ENCODE peak calls at places on chromosomes 7 and 10, in four cellular contexts. T is fibroblast of lung, L is neural progenitor cell, P is A549. G is an unnamed sample.

GRCh38 chr10:23338155-23338828 is 6.3 kb downstream of the C10orf67 start:
- DNase-seq in T (peak; percentile 86), L (peak; percentile 31), P (peak; percentile 21), G (peak; percentile 69)

GRCh38 chr10:110305767-110306451 is 1.2 kb upstream of the SMNDC1 start:
- DNase-seq in T (peak; percentile 90), L (peak; percentile 71), P (peak; percentile 90), G (peak; percentile 33)

GRCh38 chr7:97024209-97025129 is at the start of gene DLX5:
- DNase-seq in T (peak; percentile 15), L (peak; percentile 90), P (peak; percentile 24), G (peak; percentile 17)

GRCh38 chr7:31047282-31047681 is 4.8 kb upstream of the ADCYAP1R1 start:
- DNase-seq in T (no peak), L (no peak), P (no peak), G (no peak)

GRCh38 chr7:46387646-46388045 is 466.6 kb upstream of the IGFBP3 start:
- DNase-seq in T (peak; percentile 73), L (no peak), P (no peak), G (no peak)

GRCh38 chr10:24866615-24867583 is 85.5 kb downstream of the PRTFDC1 start:
- DNase-seq in T (peak; percentile 91), L (no peak), P (peak; percentile 58), G (no peak)

GRCh38 chr10:75545333-75545732 is 113.9 kb downstream of the LRMDA start:
- DNase-seq in T (no peak), L (no peak), P (no peak), G (no peak)

GRCh38 chr7:131845573-131846337 is 289.3 kb upstream of the PODXL start:
- DNase-seq in T (no peak), L (no peak), P (no peak), G (no peak)

GRCh38 chr7:84490661-84491060 is 296.1 kb upstream of the SEMA3A start:
- DNase-seq in T (peak; percentile 55), L (no peak), P (no peak), G (no peak)

GRCh38 chr7:65839846-65840245 is 33.0 kb upstream of the VKORC1L1 start:
- DNase-seq in T (no peak), L (no peak), P (no peak), G (no peak)

GRCh38 chr10:61063035-61063434 is 119.0 kb upstream of the RHOBTB1 start:
- DNase-seq in T (peak; percentile 79), L (no peak), P (peak; percentile 85), G (no peak)

GRCh38 chr7:157306836-157307533 is 29.8 kb upstream of the DNAJB6 start:
- DNase-seq in T (no peak), L (no peak), P (no peak), G (no peak)

GRCh38 chr10:118607768-118608354 is 12.4 kb upstream of the PRLHR start:
- DNase-seq in T (no peak), L (no peak), P (no peak), G (no peak)

GRCh38 chr7:291302-292092 is 1.5 kb downstream of the FOXL3 start:
- DNase-seq in T (peak; percentile 34), L (no peak), P (no peak), G (no peak)

GRCh38 chr10:17348111-17349008 is 106.0 kb downstream of the ST8SIA6 start:
- DNase-seq in T (peak; percentile 94), L (peak; percentile 24), P (peak; percentile 13), G (peak; percentile 36)

GRCh38 chr7:98685541-98685940 is 68.5 kb downstream of the NPTX2 start:
- DNase-seq in T (no peak), L (no peak), P (no peak), G (no peak)

GRCh38 chr10:49592726-49593563 is 17.2 kb upstream of the SLC18A3 start:
- DNase-seq in T (peak; percentile 24), L (peak; percentile 77), P (peak; percentile 62), G (peak; percentile 80)

GRCh38 chr7:92633211-92633906 is 43.2 kb upstream of the FAM133B start:
- DNase-seq in T (peak; percentile 98), L (no peak), P (peak; percentile 79), G (peak; percentile 40)

GRCh38 chr10:69353981-69354635 is 62.6 kb downstream of the TACR2 start:
- DNase-seq in T (no peak), L (no peak), P (no peak), G (no peak)

GRCh38 chr7:7539711-7540110 is 4.0 kb upstream of the COL28A1 start:
- DNase-seq in T (no peak), L (no peak), P (no peak), G (no peak)

GRCh38 chr7:99392659-99393362 is 15.6 kb downstream of the PDAP1 start:
- DNase-seq in T (peak; percentile 58), L (peak; percentile 90), P (no peak), G (no peak)

GRCh38 chr7:67525588-67525987 is 529.0 kb downstream of the TYW1 start:
- DNase-seq in T (no peak), L (no peak), P (no peak), G (no peak)

GRCh38 chr7:28037220-28038010 is 143.2 kb downstream of the JAZF1 start:
- DNase-seq in T (peak; percentile 98), L (no peak), P (peak; percentile 95), G (peak; percentile 48)

GRCh38 chr7:14999331-14999730 is 96.8 kb upstream of the DGKB start:
- DNase-seq in T (no peak), L (no peak), P (no peak), G (no peak)

GRCh38 chr7:2019693-2020511 is 212.8 kb downstream of the MAD1L1 start:
- DNase-seq in T (peak; percentile 94), L (no peak), P (no peak), G (no peak)

GRCh38 chr10:115045516-115045915 is 47.6 kb upstream of the ATRNL1 start:
- DNase-seq in T (no peak), L (no peak), P (no peak), G (no peak)

GRCh38 chr7:158705234-158705890 is 758 bp upstream of the NCAPG2 start:
- DNase-seq in T (no peak), L (peak; percentile 18), P (no peak), G (no peak)

GRCh38 chr7:48140001-48140681 is 31.1 kb upstream of the ABCA13 start:
- DNase-seq in T (peak; percentile 13), L (no peak), P (peak; percentile 82), G (peak; percentile 64)

GRCh38 chr10:74234569-74234968 is 83.5 kb downstream of the ADK start:
- DNase-seq in T (no peak), L (no peak), P (no peak), G (no peak)

GRCh38 chr10:125142946-125143345 is 17.4 kb downstream of the CTBP2 start:
- DNase-seq in T (no peak), L (no peak), P (no peak), G (no peak)

GRCh38 chr7:115019882-115020605 is 98.2 kb downstream of the MDFIC start:
- DNase-seq in T (no peak), L (no peak), P (no peak), G (no peak)

GRCh38 chr10:17756557-17757208 is 4.7 kb downstream of the TMEM236 start:
- DNase-seq in T (no peak), L (no peak), P (peak; percentile 7), G (peak; percentile 9)

GRCh38 chr7:44922351-44922694 is 37.0 kb upstream of the PURB start:
- DNase-seq in T (no peak), L (no peak), P (no peak), G (no peak)
- TF ChIP-seq CTCF in T (no peak), L (no peak), P (no peak), G (no peak)

GRCh38 chr10:93680414-93681047 is 21.9 kb downstream of the FRA10AC1 start:
- DNase-seq in T (peak; percentile 20), L (peak; percentile 34), P (peak; percentile 69), G (no peak)
- TF ChIP-seq CTCF in T (peak; percentile 38), L (peak; percentile 56), P (peak; percentile 89), G (peak; percentile 25)

GRCh38 chr7:130381468-130382312 is 1.4 kb downstream of the CPA1 start:
- DNase-seq in T (no peak), L (no peak), P (no peak), G (no peak)
- TF ChIP-seq CTCF in T (no peak), L (peak; percentile 34), P (peak; percentile 15), G (no peak)

DNA sequence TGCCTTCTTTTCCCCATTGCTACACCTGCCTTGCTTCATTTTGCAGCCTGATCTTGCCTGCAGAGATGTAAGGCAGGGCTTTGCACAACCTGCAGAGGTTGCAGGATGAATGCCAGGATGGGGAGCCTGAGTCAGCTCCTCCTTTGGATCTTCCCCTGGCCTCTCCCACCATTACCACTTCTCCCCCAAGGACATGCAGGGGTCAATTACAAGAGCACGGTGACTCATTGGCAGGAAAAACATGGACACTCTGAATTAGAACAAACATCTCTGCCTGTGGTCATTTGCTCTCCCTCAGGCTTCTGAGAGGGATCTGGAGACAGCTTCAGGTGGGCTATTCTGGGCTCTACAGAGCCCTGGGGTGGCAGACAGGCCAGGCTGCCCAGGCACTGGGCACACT is 89.2 kb downstream of the HERPUD2 start:
- DNase-seq in T (peak; percentile 77), L (no peak), P (peak; percentile 8), G (no peak)
- TF ChIP-seq CTCF in T (no peak), L (no peak), P (no peak), G (no peak)

DNA sequence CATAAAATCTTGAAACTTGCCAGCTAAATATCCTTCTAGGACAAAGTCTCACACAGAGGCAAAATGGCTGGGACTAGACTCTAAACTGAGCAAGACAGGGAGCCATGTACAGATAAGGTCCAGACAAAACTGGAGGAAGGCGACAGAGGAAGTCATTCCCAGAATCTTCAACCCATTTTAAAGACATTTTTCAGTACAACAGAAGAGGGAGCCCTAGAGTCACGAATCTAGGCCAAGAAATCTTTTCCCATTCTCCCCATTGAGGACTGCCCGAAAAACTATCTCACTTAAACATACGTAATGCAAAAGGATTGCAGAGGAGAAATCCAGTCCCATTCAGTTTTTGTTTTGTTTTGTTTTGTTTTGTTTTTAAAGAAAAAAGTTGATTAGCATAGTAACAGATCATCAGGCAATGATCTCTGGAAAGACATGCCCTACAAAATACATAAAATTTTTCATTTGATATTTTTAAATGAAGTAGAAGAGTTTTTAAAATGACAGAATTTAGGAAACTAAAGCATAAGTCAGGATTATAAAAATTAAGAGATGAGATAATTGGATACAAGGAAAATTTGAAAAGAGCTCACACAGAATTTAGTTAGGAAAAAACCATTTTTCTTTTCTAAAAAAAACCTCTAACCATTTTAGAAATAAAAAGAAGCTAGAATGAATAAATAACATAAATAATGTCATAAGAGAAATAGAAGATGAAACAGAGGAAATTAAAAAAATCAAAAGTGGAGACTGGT is 16.9 kb upstream of the PRF1 start:
- DNase-seq in T (peak; percentile 57), L (no peak), P (peak; percentile 50), G (no peak)
- TF ChIP-seq CTCF in T (peak; percentile 36), L (peak; percentile 50), P (peak; percentile 38), G (peak; percentile 39)

G was measured in Calu3.